ENCODE peak calls at places on chromosomes 7 and 10, in ten cellular contexts. One of them, this sample, is unnamed.
A peak's percentile ranks its signal among the peaks of the same experiment; 100 is the strongest.

GRCh38 chr7:21844742-21845141 is 101.0 kb downstream of the CDCA7L start:
- DNase-seq in fibroblast of the aortic adventitia: no peak
- DNase-seq in astrocyte of the spinal cord: no peak
- DNase-seq in GM12865: no peak
- DNase-seq in breast epithelium: no peak
- DNase-seq in HFF-Myc: peak; percentile 2
- DNase-seq in Peyer's patch: no peak
- DNase-seq in BE2C: no peak
- DNase-seq in fibroblast of pulmonary artery: no peak
- DNase-seq in GM23338: no peak
- DNase-seq in this sample: peak; percentile 5

GRCh38 chr7:81244213-81244612 is 325.4 kb upstream of the SEMA3C start:
- DNase-seq in fibroblast of the aortic adventitia: peak; percentile 37
- DNase-seq in astrocyte of the spinal cord: no peak
- DNase-seq in GM12865: no peak
- DNase-seq in breast epithelium: no peak
- DNase-seq in HFF-Myc: peak; percentile 12
- DNase-seq in Peyer's patch: no peak
- DNase-seq in BE2C: peak; percentile 42
- DNase-seq in fibroblast of pulmonary artery: peak; percentile 65
- DNase-seq in GM23338: no peak
- DNase-seq in this sample: peak; percentile 70

GRCh38 chr7:90345548-90346319 is 782 bp upstream of the GTPBP10 start:
- DNase-seq in fibroblast of the aortic adventitia: peak; percentile 47
- DNase-seq in astrocyte of the spinal cord: peak; percentile 51
- DNase-seq in GM12865: peak; percentile 9
- DNase-seq in breast epithelium: no peak
- DNase-seq in HFF-Myc: no peak
- DNase-seq in Peyer's patch: no peak
- DNase-seq in BE2C: no peak
- DNase-seq in fibroblast of pulmonary artery: peak; percentile 50
- DNase-seq in GM23338: peak; percentile 40
- DNase-seq in this sample: peak; percentile 61

GRCh38 chr10:31584789-31585406 is 265.9 kb downstream of the ZEB1 start:
- DNase-seq in fibroblast of the aortic adventitia: peak; percentile 37
- DNase-seq in astrocyte of the spinal cord: peak; percentile 27
- DNase-seq in GM12865: no peak
- DNase-seq in breast epithelium: no peak
- DNase-seq in HFF-Myc: no peak
- DNase-seq in Peyer's patch: no peak
- DNase-seq in BE2C: peak; percentile 86
- DNase-seq in fibroblast of pulmonary artery: no peak
- DNase-seq in GM23338: no peak
- DNase-seq in this sample: no peak

GRCh38 chr10:8009031-8009430 is 45.5 kb upstream of the GATA3 start:
- DNase-seq in fibroblast of the aortic adventitia: no peak
- DNase-seq in astrocyte of the spinal cord: no peak
- DNase-seq in GM12865: no peak
- DNase-seq in breast epithelium: no peak
- DNase-seq in HFF-Myc: no peak
- DNase-seq in Peyer's patch: no peak
- DNase-seq in BE2C: no peak
- DNase-seq in fibroblast of pulmonary artery: no peak
- DNase-seq in GM23338: no peak
- DNase-seq in this sample: no peak

GRCh38 chr7:44282601-44283171 is 42.7 kb downstream of the CAMK2B start:
- DNase-seq in fibroblast of the aortic adventitia: no peak
- DNase-seq in astrocyte of the spinal cord: no peak
- DNase-seq in GM12865: no peak
- DNase-seq in breast epithelium: peak; percentile 35
- DNase-seq in HFF-Myc: no peak
- DNase-seq in Peyer's patch: peak; percentile 37
- DNase-seq in BE2C: peak; percentile 8
- DNase-seq in fibroblast of pulmonary artery: no peak
- DNase-seq in GM23338: no peak
- DNase-seq in this sample: no peak

GRCh38 chr7:153017197-153017596 is 257.6 kb downstream of the ACTR3B start:
- DNase-seq in fibroblast of the aortic adventitia: no peak
- DNase-seq in astrocyte of the spinal cord: no peak
- DNase-seq in GM12865: no peak
- DNase-seq in breast epithelium: no peak
- DNase-seq in HFF-Myc: no peak
- DNase-seq in Peyer's patch: no peak
- DNase-seq in BE2C: no peak
- DNase-seq in fibroblast of pulmonary artery: no peak
- DNase-seq in GM23338: no peak
- DNase-seq in this sample: no peak

GRCh38 chr7:32206987-32207386 is 136.8 kb upstream of the PDE1C start:
- DNase-seq in fibroblast of the aortic adventitia: peak; percentile 19
- DNase-seq in astrocyte of the spinal cord: peak; percentile 11
- DNase-seq in GM12865: no peak
- DNase-seq in breast epithelium: no peak
- DNase-seq in HFF-Myc: no peak
- DNase-seq in Peyer's patch: no peak
- DNase-seq in BE2C: peak; percentile 48
- DNase-seq in fibroblast of pulmonary artery: peak; percentile 12
- DNase-seq in GM23338: peak; percentile 68
- DNase-seq in this sample: no peak

GRCh38 chr7:106774768-106775551 is 90.1 kb upstream of the PIK3CG start:
- DNase-seq in fibroblast of the aortic adventitia: no peak
- DNase-seq in astrocyte of the spinal cord: peak; percentile 64
- DNase-seq in GM12865: no peak
- DNase-seq in breast epithelium: no peak
- DNase-seq in HFF-Myc: no peak
- DNase-seq in Peyer's patch: no peak
- DNase-seq in BE2C: no peak
- DNase-seq in fibroblast of pulmonary artery: peak; percentile 61
- DNase-seq in GM23338: peak; percentile 38
- DNase-seq in this sample: peak; percentile 77

DNA sequence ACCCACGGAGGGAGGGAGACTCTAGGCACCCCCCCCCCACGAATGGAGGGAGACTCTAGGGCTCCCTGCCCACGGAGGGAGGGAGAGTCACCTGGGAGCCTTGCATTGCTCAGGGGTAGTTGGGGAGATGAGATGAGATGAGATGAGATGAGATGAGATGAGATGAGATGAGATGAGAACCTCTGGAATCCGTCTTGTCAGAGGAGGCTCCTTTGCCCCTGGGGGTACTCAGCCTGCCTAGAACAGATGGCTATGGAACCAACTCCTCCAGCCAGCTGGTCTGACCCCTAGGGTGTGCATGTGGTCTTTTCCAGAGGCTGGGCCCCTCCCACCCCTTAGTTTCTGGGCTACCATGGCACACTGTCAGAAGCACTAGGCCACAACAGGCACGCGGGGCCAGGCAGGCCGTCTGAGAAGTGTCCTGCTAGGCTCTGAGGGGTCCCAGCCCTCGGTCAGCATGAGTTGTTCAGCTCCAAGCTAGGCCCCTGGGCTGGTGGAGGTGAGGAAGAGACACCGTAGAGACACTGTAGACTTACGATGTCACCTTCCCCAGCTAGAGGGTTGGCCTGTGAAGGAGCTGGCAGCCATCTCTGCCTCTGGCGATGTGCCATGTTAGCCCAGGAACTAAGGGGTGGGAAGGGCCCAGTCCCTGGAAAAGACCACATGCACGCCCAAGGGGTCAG is 8.8 kb downstream of the TSPAN15 start:
- DNase-seq in fibroblast of the aortic adventitia: no peak
- DNase-seq in astrocyte of the spinal cord: no peak
- DNase-seq in GM12865: no peak
- DNase-seq in breast epithelium: no peak
- DNase-seq in HFF-Myc: no peak
- DNase-seq in Peyer's patch: no peak
- DNase-seq in BE2C: no peak
- DNase-seq in fibroblast of pulmonary artery: no peak
- DNase-seq in GM23338: no peak
- DNase-seq in this sample: no peak
- H3K4me3 ChIP-seq in fibroblast of the aortic adventitia: no peak overlapping the region
- H3K4me3 ChIP-seq in astrocyte of the spinal cord: no peak overlapping the region
- H3K4me3 ChIP-seq in GM12865: no peak overlapping the region
- H3K4me3 ChIP-seq in breast epithelium: no peak overlapping the region
- H3K4me3 ChIP-seq in HFF-Myc: no peak overlapping the region
- H3K4me3 ChIP-seq in Peyer's patch: no peak overlapping the region
- H3K4me3 ChIP-seq in BE2C: no peak overlapping the region
- H3K4me3 ChIP-seq in fibroblast of pulmonary artery: no peak overlapping the region
- H3K4me3 ChIP-seq in GM23338: no peak overlapping the region
- H3K4me3 ChIP-seq in this sample: no peak overlapping the region

DNA sequence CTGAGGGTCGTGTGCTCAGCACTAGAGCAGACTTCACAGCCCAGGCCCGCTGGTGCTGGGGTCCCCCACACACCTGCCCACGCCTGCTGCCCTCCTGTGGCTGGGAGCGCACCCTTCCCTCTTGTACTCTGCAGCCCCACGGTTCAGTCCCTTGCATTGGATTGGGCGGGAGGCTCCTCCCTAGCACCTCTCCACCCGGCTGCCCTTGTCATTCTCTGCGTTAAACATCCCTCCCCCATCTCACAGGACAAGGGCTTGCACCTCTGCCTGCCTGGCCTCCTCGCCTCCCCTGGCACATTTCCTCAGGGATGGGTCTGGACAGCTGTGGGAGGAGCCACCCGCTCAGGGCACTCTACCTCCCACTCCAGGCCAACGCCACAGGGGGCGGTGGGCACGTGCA is 68.7 kb downstream of the ALOX5 start:
- DNase-seq in fibroblast of the aortic adventitia: no peak
- DNase-seq in astrocyte of the spinal cord: no peak
- DNase-seq in GM12865: no peak
- DNase-seq in breast epithelium: no peak
- DNase-seq in HFF-Myc: no peak
- DNase-seq in Peyer's patch: no peak
- DNase-seq in BE2C: no peak
- DNase-seq in fibroblast of pulmonary artery: no peak
- DNase-seq in GM23338: peak; percentile 62
- DNase-seq in this sample: no peak
- TF ChIP-seq CTCF in fibroblast of the aortic adventitia: no peak
- TF ChIP-seq CTCF in astrocyte of the spinal cord: no peak
- TF ChIP-seq CTCF in GM12865: no peak
- TF ChIP-seq CTCF in breast epithelium: no peak
- TF ChIP-seq CTCF in HFF-Myc: no peak
- TF ChIP-seq CTCF in Peyer's patch: no peak
- TF ChIP-seq CTCF in BE2C: no peak
- TF ChIP-seq CTCF in fibroblast of pulmonary artery: no peak
- TF ChIP-seq CTCF in GM23338: peak; percentile 39
- TF ChIP-seq CTCF in this sample: no peak

DNA sequence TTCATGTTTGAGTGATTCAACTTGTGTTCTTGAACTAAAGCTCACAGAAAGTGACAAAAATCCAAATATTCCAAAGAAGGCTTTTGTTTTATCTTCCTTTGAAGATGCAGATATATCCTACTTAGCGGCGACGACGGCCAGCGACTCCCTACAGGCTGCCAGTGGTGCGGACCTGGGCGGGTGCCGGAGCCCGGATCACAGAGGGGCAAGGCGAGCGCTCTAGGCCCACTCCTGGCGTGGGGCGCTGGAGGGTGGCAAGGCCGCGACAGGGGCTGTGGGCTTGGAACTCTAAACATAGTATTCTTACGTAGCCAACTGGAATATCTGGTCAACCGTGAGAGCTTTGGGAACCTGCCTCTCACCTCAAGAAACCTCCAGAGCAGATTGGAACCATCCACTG is 914 bp upstream of the GIMAP7 start:
- DNase-seq in fibroblast of the aortic adventitia: no peak
- DNase-seq in astrocyte of the spinal cord: no peak
- DNase-seq in GM12865: no peak
- DNase-seq in breast epithelium: no peak
- DNase-seq in HFF-Myc: no peak
- DNase-seq in Peyer's patch: no peak
- DNase-seq in BE2C: no peak
- DNase-seq in fibroblast of pulmonary artery: no peak
- DNase-seq in GM23338: no peak
- DNase-seq in this sample: no peak
- H3K4me3 ChIP-seq in fibroblast of the aortic adventitia: no peak overlapping the region
- H3K4me3 ChIP-seq in astrocyte of the spinal cord: no peak overlapping the region
- H3K4me3 ChIP-seq in GM12865: no peak overlapping the region
- H3K4me3 ChIP-seq in breast epithelium: no peak overlapping the region
- H3K4me3 ChIP-seq in HFF-Myc: no peak overlapping the region
- H3K4me3 ChIP-seq in Peyer's patch: peak overlapping the region; percentile 50
- H3K4me3 ChIP-seq in BE2C: no peak overlapping the region
- H3K4me3 ChIP-seq in fibroblast of pulmonary artery: no peak overlapping the region
- H3K4me3 ChIP-seq in GM23338: no peak overlapping the region
- H3K4me3 ChIP-seq in this sample: no peak overlapping the region

GRCh38 chr7:158935062-158935461 is 78.7 kb downstream of the DYNC2I1 start:
- DNase-seq in fibroblast of the aortic adventitia: no peak
- DNase-seq in astrocyte of the spinal cord: no peak
- DNase-seq in GM12865: no peak
- DNase-seq in breast epithelium: no peak
- DNase-seq in HFF-Myc: no peak
- DNase-seq in Peyer's patch: no peak
- DNase-seq in BE2C: no peak
- DNase-seq in fibroblast of pulmonary artery: no peak
- DNase-seq in GM23338: no peak
- DNase-seq in this sample: no peak

GRCh38 chr7:158931899-158932298 is 75.5 kb downstream of the DYNC2I1 start:
- DNase-seq in fibroblast of the aortic adventitia: no peak
- DNase-seq in astrocyte of the spinal cord: no peak
- DNase-seq in GM12865: no peak
- DNase-seq in breast epithelium: no peak
- DNase-seq in HFF-Myc: no peak
- DNase-seq in Peyer's patch: no peak
- DNase-seq in BE2C: no peak
- DNase-seq in fibroblast of pulmonary artery: no peak
- DNase-seq in GM23338: no peak
- DNase-seq in this sample: no peak

GRCh38 chr7:158929306-158929705 is 72.9 kb downstream of the DYNC2I1 start:
- DNase-seq in fibroblast of the aortic adventitia: no peak
- DNase-seq in astrocyte of the spinal cord: no peak
- DNase-seq in GM12865: no peak
- DNase-seq in breast epithelium: no peak
- DNase-seq in HFF-Myc: no peak
- DNase-seq in Peyer's patch: no peak
- DNase-seq in BE2C: no peak
- DNase-seq in fibroblast of pulmonary artery: no peak
- DNase-seq in GM23338: no peak
- DNase-seq in this sample: no peak

GRCh38 chr7:158934628-158935027 is 78.3 kb downstream of the DYNC2I1 start:
- DNase-seq in fibroblast of the aortic adventitia: no peak
- DNase-seq in astrocyte of the spinal cord: no peak
- DNase-seq in GM12865: no peak
- DNase-seq in breast epithelium: no peak
- DNase-seq in HFF-Myc: no peak
- DNase-seq in Peyer's patch: no peak
- DNase-seq in BE2C: no peak
- DNase-seq in fibroblast of pulmonary artery: no peak
- DNase-seq in GM23338: no peak
- DNase-seq in this sample: no peak

DNA sequence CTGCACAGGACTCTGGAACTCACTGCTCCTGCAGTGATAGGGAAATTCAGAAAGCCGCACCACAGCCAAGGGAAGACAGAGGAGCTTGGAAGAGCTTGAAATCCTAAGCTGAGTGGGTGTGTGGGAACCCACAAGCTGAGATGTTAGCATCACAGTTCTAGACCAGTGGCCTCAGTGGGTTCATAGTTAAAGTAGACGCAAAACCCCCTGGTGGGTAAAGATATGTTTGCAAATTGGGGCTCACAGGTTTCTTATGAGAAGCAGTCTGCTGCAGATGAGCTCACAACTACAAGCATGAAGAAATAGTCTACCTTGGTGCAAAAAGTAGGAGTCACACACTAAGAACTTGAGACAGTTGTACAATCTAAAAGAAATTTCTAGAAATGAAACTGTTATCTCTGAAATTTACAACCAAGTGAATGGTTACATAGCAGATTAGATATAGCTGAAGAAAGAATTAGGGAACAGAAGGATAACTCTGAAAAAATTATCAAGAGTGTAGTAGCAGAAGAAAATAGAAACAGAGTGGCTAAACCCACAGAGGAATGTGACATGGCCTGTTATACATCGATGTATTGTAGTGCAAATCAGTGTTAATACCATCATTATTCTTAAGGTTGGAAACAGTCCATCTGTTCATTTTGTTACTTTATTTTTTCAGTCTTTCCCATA is 77.2 kb downstream of the DYNC2I1 start:
- DNase-seq in fibroblast of the aortic adventitia: no peak
- DNase-seq in astrocyte of the spinal cord: no peak
- DNase-seq in GM12865: no peak
- DNase-seq in breast epithelium: no peak
- DNase-seq in HFF-Myc: no peak
- DNase-seq in Peyer's patch: no peak
- DNase-seq in BE2C: no peak
- DNase-seq in fibroblast of pulmonary artery: no peak
- DNase-seq in GM23338: no peak
- DNase-seq in this sample: no peak
- TF ChIP-seq CTCF in fibroblast of the aortic adventitia: no peak
- TF ChIP-seq CTCF in astrocyte of the spinal cord: no peak
- TF ChIP-seq CTCF in GM12865: no peak
- TF ChIP-seq CTCF in breast epithelium: no peak
- TF ChIP-seq CTCF in HFF-Myc: no peak
- TF ChIP-seq CTCF in Peyer's patch: no peak
- TF ChIP-seq CTCF in BE2C: no peak
- TF ChIP-seq CTCF in fibroblast of pulmonary artery: no peak
- TF ChIP-seq CTCF in GM23338: no peak
- TF ChIP-seq CTCF in this sample: no peak

This sample was measured in cardiac fibroblast.